ENCODE peak calls at places on chromosomes 11 and 22, in five cellular contexts. A is IMR-90, N is neuronal stem cell, Q is H9, K is H1. P is an unnamed sample.

GRCh38 chr22:48782817-48783511 is 1044.7 kb downstream of the BRD1 start:
- DNase-seq in A (no peak), N (peak), Q (peak), K (peak), P (no peak)

GRCh38 chr11:69001301-69002081 is 11.6 kb downstream of the MRGPRF start:
- DNase-seq in A (no peak), N (no peak), Q (peak), K (no peak), P (no peak)

GRCh38 chr11:19724765-19725164 is 12.1 kb downstream of the NAV2 start:
- DNase-seq in A (no peak), N (no peak), Q (no peak), K (no peak), P (no peak)

GRCh38 chr11:104907521-104908185 is 9.4 kb upstream of the CASP12 start:
- DNase-seq in A (peak), N (no peak), Q (no peak), K (no peak), P (no peak)

GRCh38 chr11:126507646-126508045 is 152.2 kb downstream of the ST3GAL4 start:
- DNase-seq in A (no peak), N (no peak), Q (no peak), K (no peak), P (no peak)

GRCh38 chr11:67366546-67366945 is 6.9 kb downstream of the CLCF1 start:
- DNase-seq in A (no peak), N (no peak), Q (no peak), K (no peak), P (no peak)

GRCh38 chr22:29150701-29151100 is 55.0 kb upstream of the EMID1 start:
- DNase-seq in A (no peak), N (no peak), Q (no peak), K (no peak), P (no peak)

GRCh38 chr11:113448311-113448666 is 26.9 kb downstream of the DRD2 start:
- DNase-seq in A (no peak), N (no peak), Q (no peak), K (no peak), P (no peak)

GRCh38 chr11:68722143-68722542 is 29.2 kb downstream of the TESMIN start:
- DNase-seq in A (no peak), N (no peak), Q (no peak), K (no peak), P (no peak)

GRCh38 chr11:29279716-29280115 is 737.1 kb downstream of the KCNA4 start:
- DNase-seq in A (no peak), N (no peak), Q (no peak), K (no peak), P (no peak)

GRCh38 chr11:34052608-34053160 is 1.2 kb downstream of the CAPRIN1 start:
- DNase-seq in A (no peak), N (peak), Q (no peak), K (peak), P (no peak)

GRCh38 chr22:40557972-40558371 is 78.5 kb downstream of the MRTFA start:
- DNase-seq in A (no peak), N (no peak), Q (no peak), K (no peak), P (no peak)

GRCh38 chr22:42327462-42328129 is 57.1 kb upstream of the TCF20 start:
- DNase-seq in A (no peak), N (no peak), Q (no peak), K (no peak), P (no peak)

GRCh38 chr11:111737877-111738205 is 28.3 kb downstream of the PPP2R1B start:
- DNase-seq in A (no peak), N (no peak), Q (no peak), K (no peak), P (no peak)

GRCh38 chr11:61714316-61714715 is 34.1 kb downstream of the DAGLA start:
- DNase-seq in A (no peak), N (no peak), Q (no peak), K (no peak), P (no peak)

GRCh38 chr11:116913000-116913399 is 75.6 kb upstream of the APOA1 start:
- DNase-seq in A (peak), N (no peak), Q (no peak), K (no peak), P (no peak)

GRCh38 chr11:134916829-134917228 is 504.8 kb upstream of the B3GAT1 start:
- DNase-seq in A (no peak), N (no peak), Q (no peak), K (no peak), P (no peak)

GRCh38 chr11:67292671-67293070 is 3.6 kb downstream of the ANKRD13D start:
- DNase-seq in A (peak), N (no peak), Q (no peak), K (no peak), P (no peak)

GRCh38 chr11:100963375-100963774 is 166.2 kb downstream of the PGR start:
- DNase-seq in A (peak), N (no peak), Q (no peak), K (no peak), P (no peak)

GRCh38 chr11:78019808-78020207 is 3.3 kb downstream of the KCTD14 start:
- DNase-seq in A (peak), N (no peak), Q (no peak), K (no peak), P (peak)

DNA sequence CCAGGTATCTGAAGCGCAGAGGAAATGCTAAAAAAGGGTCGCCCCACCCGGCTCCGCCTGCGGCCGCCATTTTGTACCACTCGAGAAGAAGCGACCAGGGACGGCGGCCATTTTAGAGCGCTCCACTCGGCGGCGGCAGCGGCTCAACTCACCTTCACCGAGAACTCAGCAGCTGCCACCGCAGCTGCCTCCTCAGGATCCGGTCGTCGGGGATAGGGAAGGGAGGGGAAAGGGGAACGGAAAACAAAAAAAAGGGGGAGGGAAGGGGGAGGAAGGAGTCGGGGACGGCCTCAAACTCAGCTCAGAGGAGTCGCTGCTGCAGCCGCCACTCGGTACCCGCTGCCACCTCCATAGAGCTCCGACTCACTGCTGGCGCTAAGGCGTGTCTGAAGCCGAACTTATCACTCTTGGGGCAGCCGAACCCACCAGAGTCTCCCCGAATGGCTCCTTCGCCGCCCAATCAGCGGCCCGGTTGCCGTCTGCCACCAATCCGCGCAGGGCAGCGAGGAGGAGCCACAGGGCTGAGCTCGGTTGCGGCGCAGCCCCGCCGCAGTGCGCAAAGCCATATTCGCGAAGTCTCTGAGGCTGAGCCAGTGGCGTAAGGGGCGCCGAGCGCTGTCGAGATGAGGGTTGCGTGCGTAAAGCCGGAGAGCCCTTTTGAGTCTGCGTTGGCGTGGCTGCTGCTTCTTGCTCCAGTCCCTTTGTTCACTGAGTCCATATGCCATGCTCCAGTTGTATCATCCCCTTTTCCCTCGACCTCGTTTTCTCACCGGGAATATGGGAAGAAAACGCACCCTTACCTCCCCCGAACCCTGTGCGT is at the start of gene EIF4G2:
- DNase-seq in A (peak), N (peak), Q (peak), K (peak), P (peak)
- H3K14ac ChIP-seq in A (peak), N (peak), Q (peak), K (peak), P (peak)

GRCh38 chr11:65493367-65494176 is 5.3 kb upstream of the MALAT1 start:
- DNase-seq in A (peak), N (no peak), Q (peak), K (no peak), P (peak)
- H3K4ac ChIP-seq in A (peak), N (no peak), Q (no peak), K (no peak), P (peak)

GRCh38 chr11:2378527-2379210 is 1.6 kb downstream of the CD81 start:
- DNase-seq in A (peak), N (no peak), Q (no peak), K (no peak), P (no peak)
- H3K23ac ChIP-seq in A (peak), N (no peak), Q (no peak), K (no peak), P (no peak)

DNA sequence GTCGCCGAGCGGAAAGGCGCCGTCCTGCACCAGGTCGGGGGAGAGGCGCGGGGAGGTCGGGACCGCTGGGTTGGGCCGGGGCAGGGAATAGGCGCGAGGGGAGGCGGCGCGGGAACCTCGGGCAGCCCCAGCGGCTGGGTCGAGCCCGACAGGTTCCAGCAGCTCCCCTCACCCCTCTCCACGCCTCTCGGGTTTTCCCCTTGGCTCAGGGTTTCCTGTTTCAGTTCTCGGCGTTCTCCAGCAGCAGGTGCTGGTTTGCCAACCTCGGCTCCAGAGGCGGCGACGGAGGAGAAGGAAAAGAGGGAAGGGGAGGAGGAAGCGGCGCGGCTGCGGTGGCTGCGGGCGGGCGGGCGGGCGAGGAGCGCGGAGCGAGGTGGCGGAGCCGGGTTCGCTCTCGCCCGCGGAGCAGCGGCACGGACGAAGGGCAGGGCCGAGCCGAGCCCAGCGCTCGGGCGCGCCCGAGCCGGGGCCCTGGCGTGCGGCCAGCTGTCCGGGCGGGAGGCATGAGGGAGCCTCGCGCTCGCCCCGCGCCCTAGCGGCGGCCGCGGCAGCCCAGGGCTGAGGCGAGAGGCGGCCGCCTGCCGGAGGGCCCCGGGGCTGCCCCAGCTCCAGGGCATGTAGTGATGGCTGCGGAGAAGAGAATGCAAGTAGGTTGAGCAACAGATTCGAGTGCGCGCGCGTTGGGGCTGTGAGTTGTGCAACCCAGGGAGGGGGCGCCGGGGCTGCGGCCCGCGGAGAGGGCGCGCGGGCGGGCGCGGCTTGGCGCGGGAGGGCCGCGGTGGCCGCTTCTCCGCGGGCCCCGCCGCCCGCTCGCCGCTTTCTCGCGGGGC is at the start of gene ZC3H12C:
- DNase-seq in A (peak), N (peak), Q (peak), K (peak), P (peak)
- H3K14ac ChIP-seq in A (peak), N (peak), Q (peak), K (no peak), P (peak)

GRCh38 chr22:22737590-22737989 is 93.2 kb downstream of the GGTLC2 start:
- DNase-seq in A (no peak), N (no peak), Q (no peak), K (no peak), P (no peak)
- H3K4ac ChIP-seq in A (no peak), N (no peak), Q (no peak), K (no peak), P (no peak)

DNA sequence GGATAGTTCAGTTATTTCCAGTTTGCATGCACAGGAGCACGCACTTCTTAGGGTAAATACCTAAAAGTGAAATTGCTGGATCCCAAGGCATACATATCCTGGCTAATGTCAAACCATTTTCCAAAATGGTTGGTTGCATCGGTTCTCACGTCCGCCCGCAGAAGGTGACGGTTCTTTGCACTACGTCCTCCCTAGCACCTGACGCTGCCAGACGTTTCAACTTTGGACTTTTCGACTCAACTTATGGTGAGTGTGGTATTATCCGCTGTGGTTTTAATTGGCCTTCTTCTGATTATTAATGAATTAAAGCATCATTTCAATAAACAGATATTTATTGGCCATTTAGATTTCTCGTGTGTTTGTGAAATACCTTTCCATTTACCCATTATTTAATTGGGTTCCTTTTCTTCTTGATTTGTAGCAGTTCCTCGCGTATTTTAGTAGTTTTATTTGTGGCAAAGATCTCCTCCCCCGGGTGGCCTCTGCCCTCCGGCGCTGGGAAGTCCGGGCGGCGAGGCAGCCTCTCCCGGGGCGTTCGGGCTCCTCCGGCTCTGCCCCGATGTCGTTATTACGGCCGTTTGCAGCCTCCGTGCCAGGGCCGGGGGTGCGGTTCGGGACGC is at the start of gene JHY:
- DNase-seq in A (no peak), N (no peak), Q (no peak), K (no peak), P (no peak)
- H3K23ac ChIP-seq in A (peak), N (peak), Q (no peak), K (no peak), P (no peak)

GRCh38 chr22:19291580-19292261 is at the start of gene CLTCL1:
- DNase-seq in A (peak), N (peak), Q (peak), K (peak), P (peak)
- H3K14ac ChIP-seq in A (peak), N (no peak), Q (peak), K (no peak), P (peak)

GRCh38 chr11:927871-928270 is 2.2 kb downstream of the AP2A2 start:
- DNase-seq in A (no peak), N (no peak), Q (no peak), K (no peak), P (no peak)
- H3K4ac ChIP-seq in A (no peak), N (no peak), Q (no peak), K (no peak), P (peak)